ENCODE peak calls at places on chromosomes 13 and 19, in eight cellular contexts. One of them, this sample, is unnamed.

GRCh38 chr19:50486823-50487515 is 10.3 kb upstream of the GARIN5A start:
- DNase-seq in T-helper 2 cell: peak
- DNase-seq in A172: peak
- DNase-seq in NCI-H187: no peak
- DNase-seq in myocyte: peak
- DNase-seq in AG10803: peak
- DNase-seq in adrenal gland: no peak
- DNase-seq in WERI-Rb-1: peak
- DNase-seq in this sample: peak

GRCh38 chr13:31930490-31930889 is 101.1 kb upstream of the FRY start:
- DNase-seq in T-helper 2 cell: no peak
- DNase-seq in A172: no peak
- DNase-seq in NCI-H187: no peak
- DNase-seq in myocyte: no peak
- DNase-seq in AG10803: no peak
- DNase-seq in adrenal gland: no peak
- DNase-seq in WERI-Rb-1: no peak
- DNase-seq in this sample: no peak

GRCh38 chr19:39677931-39678889 is 22.5 kb downstream of the LGALS16 start:
- DNase-seq in T-helper 2 cell: no peak
- DNase-seq in A172: peak
- DNase-seq in NCI-H187: peak
- DNase-seq in myocyte: peak
- DNase-seq in AG10803: no peak
- DNase-seq in adrenal gland: no peak
- DNase-seq in WERI-Rb-1: no peak
- DNase-seq in this sample: no peak

GRCh38 chr13:31909889-31910551 is 121.6 kb upstream of the FRY start:
- DNase-seq in T-helper 2 cell: peak
- DNase-seq in A172: peak
- DNase-seq in NCI-H187: no peak
- DNase-seq in myocyte: peak
- DNase-seq in AG10803: peak
- DNase-seq in adrenal gland: peak
- DNase-seq in WERI-Rb-1: peak
- DNase-seq in this sample: peak

GRCh38 chr19:29804493-29804892 is 7.3 kb upstream of the CCNE1 start:
- DNase-seq in T-helper 2 cell: no peak
- DNase-seq in A172: no peak
- DNase-seq in NCI-H187: no peak
- DNase-seq in myocyte: no peak
- DNase-seq in AG10803: no peak
- DNase-seq in adrenal gland: no peak
- DNase-seq in WERI-Rb-1: no peak
- DNase-seq in this sample: no peak

GRCh38 chr19:15412832-15413231 is 6.0 kb downstream of the AKAP8L start:
- DNase-seq in T-helper 2 cell: no peak
- DNase-seq in A172: no peak
- DNase-seq in NCI-H187: no peak
- DNase-seq in myocyte: no peak
- DNase-seq in AG10803: no peak
- DNase-seq in adrenal gland: no peak
- DNase-seq in WERI-Rb-1: no peak
- DNase-seq in this sample: no peak

GRCh38 chr13:100423375-100423774 is 165.2 kb downstream of the GGACT start:
- DNase-seq in T-helper 2 cell: no peak
- DNase-seq in A172: no peak
- DNase-seq in NCI-H187: no peak
- DNase-seq in myocyte: no peak
- DNase-seq in AG10803: peak
- DNase-seq in adrenal gland: no peak
- DNase-seq in WERI-Rb-1: no peak
- DNase-seq in this sample: peak

GRCh38 chr13:33917135-33917534 is 99.2 kb downstream of the RFC3 start:
- DNase-seq in T-helper 2 cell: no peak
- DNase-seq in A172: no peak
- DNase-seq in NCI-H187: no peak
- DNase-seq in myocyte: no peak
- DNase-seq in AG10803: no peak
- DNase-seq in adrenal gland: no peak
- DNase-seq in WERI-Rb-1: no peak
- DNase-seq in this sample: no peak

GRCh38 chr13:39129253-39129652 is 91.0 kb downstream of the NHLRC3 start:
- DNase-seq in T-helper 2 cell: no peak
- DNase-seq in A172: no peak
- DNase-seq in NCI-H187: no peak
- DNase-seq in myocyte: no peak
- DNase-seq in AG10803: no peak
- DNase-seq in adrenal gland: no peak
- DNase-seq in WERI-Rb-1: peak
- DNase-seq in this sample: no peak

GRCh38 chr13:31930901-31931522 is 100.6 kb upstream of the FRY start:
- DNase-seq in T-helper 2 cell: no peak
- DNase-seq in A172: peak
- DNase-seq in NCI-H187: no peak
- DNase-seq in myocyte: no peak
- DNase-seq in AG10803: no peak
- DNase-seq in adrenal gland: no peak
- DNase-seq in WERI-Rb-1: no peak
- DNase-seq in this sample: no peak

GRCh38 chr13:23579072-23579885 is 9.1 kb downstream of the TNFRSF19 start:
- DNase-seq in T-helper 2 cell: peak
- DNase-seq in A172: peak
- DNase-seq in NCI-H187: peak
- DNase-seq in myocyte: peak
- DNase-seq in AG10803: peak
- DNase-seq in adrenal gland: peak
- DNase-seq in WERI-Rb-1: peak
- DNase-seq in this sample: peak

GRCh38 chr13:76516013-76516412 is 370.2 kb downstream of the KCTD12 start:
- DNase-seq in T-helper 2 cell: no peak
- DNase-seq in A172: no peak
- DNase-seq in NCI-H187: no peak
- DNase-seq in myocyte: peak
- DNase-seq in AG10803: peak
- DNase-seq in adrenal gland: no peak
- DNase-seq in WERI-Rb-1: no peak
- DNase-seq in this sample: peak

GRCh38 chr19:38034153-38034835 is 127.3 kb downstream of the SIPA1L3 start:
- DNase-seq in T-helper 2 cell: no peak
- DNase-seq in A172: peak
- DNase-seq in NCI-H187: no peak
- DNase-seq in myocyte: no peak
- DNase-seq in AG10803: no peak
- DNase-seq in adrenal gland: no peak
- DNase-seq in WERI-Rb-1: no peak
- DNase-seq in this sample: peak

GRCh38 chr13:22050951-22051563 is 380.2 kb downstream of the FGF9 start:
- DNase-seq in T-helper 2 cell: no peak
- DNase-seq in A172: no peak
- DNase-seq in NCI-H187: no peak
- DNase-seq in myocyte: no peak
- DNase-seq in AG10803: no peak
- DNase-seq in adrenal gland: no peak
- DNase-seq in WERI-Rb-1: no peak
- DNase-seq in this sample: no peak

GRCh38 chr19:56671613-56671994 is at the start of gene ZNF835:
- DNase-seq in T-helper 2 cell: peak
- DNase-seq in A172: no peak
- DNase-seq in NCI-H187: no peak
- DNase-seq in myocyte: no peak
- DNase-seq in AG10803: no peak
- DNase-seq in adrenal gland: peak
- DNase-seq in WERI-Rb-1: peak
- DNase-seq in this sample: peak

GRCh38 chr19:6264803-6265202 is 15.0 kb downstream of the MLLT1 start:
- DNase-seq in T-helper 2 cell: no peak
- DNase-seq in A172: no peak
- DNase-seq in NCI-H187: no peak
- DNase-seq in myocyte: no peak
- DNase-seq in AG10803: no peak
- DNase-seq in adrenal gland: no peak
- DNase-seq in WERI-Rb-1: no peak
- DNase-seq in this sample: no peak

GRCh38 chr13:34545461-34545860 is 396.6 kb upstream of the NBEA start:
- DNase-seq in T-helper 2 cell: no peak
- DNase-seq in A172: no peak
- DNase-seq in NCI-H187: no peak
- DNase-seq in myocyte: no peak
- DNase-seq in AG10803: no peak
- DNase-seq in adrenal gland: no peak
- DNase-seq in WERI-Rb-1: no peak
- DNase-seq in this sample: no peak

GRCh38 chr13:75813323-75813722 is 177.2 kb downstream of the LMO7 start:
- DNase-seq in T-helper 2 cell: no peak
- DNase-seq in A172: no peak
- DNase-seq in NCI-H187: no peak
- DNase-seq in myocyte: no peak
- DNase-seq in AG10803: no peak
- DNase-seq in adrenal gland: no peak
- DNase-seq in WERI-Rb-1: no peak
- DNase-seq in this sample: no peak

GRCh38 chr19:13033244-13033643 is 38.0 kb downstream of the NFIX start:
- DNase-seq in T-helper 2 cell: no peak
- DNase-seq in A172: no peak
- DNase-seq in NCI-H187: no peak
- DNase-seq in myocyte: no peak
- DNase-seq in AG10803: peak
- DNase-seq in adrenal gland: no peak
- DNase-seq in WERI-Rb-1: no peak
- DNase-seq in this sample: peak

GRCh38 chr13:33194820-33195692 is 90.5 kb downstream of the STARD13 start:
- DNase-seq in T-helper 2 cell: no peak
- DNase-seq in A172: peak
- DNase-seq in NCI-H187: no peak
- DNase-seq in myocyte: peak
- DNase-seq in AG10803: peak
- DNase-seq in adrenal gland: no peak
- DNase-seq in WERI-Rb-1: no peak
- DNase-seq in this sample: peak

GRCh38 chr19:55605637-55606470 is at the start of gene ZNF865:
- DNase-seq in T-helper 2 cell: peak
- DNase-seq in A172: peak
- DNase-seq in NCI-H187: peak
- DNase-seq in myocyte: peak
- DNase-seq in AG10803: peak
- DNase-seq in adrenal gland: peak
- DNase-seq in WERI-Rb-1: peak
- DNase-seq in this sample: peak

GRCh38 chr19:34067861-34068271 is 104.4 kb upstream of the LSM14A start:
- DNase-seq in T-helper 2 cell: no peak
- DNase-seq in A172: peak
- DNase-seq in NCI-H187: no peak
- DNase-seq in myocyte: no peak
- DNase-seq in AG10803: peak
- DNase-seq in adrenal gland: no peak
- DNase-seq in WERI-Rb-1: no peak
- DNase-seq in this sample: peak

GRCh38 chr13:39224841-39225240 is 186.6 kb downstream of the NHLRC3 start:
- DNase-seq in T-helper 2 cell: no peak
- DNase-seq in A172: no peak
- DNase-seq in NCI-H187: no peak
- DNase-seq in myocyte: no peak
- DNase-seq in AG10803: no peak
- DNase-seq in adrenal gland: no peak
- DNase-seq in WERI-Rb-1: no peak
- DNase-seq in this sample: no peak

GRCh38 chr13:108346376-108346775 is 76.9 kb downstream of the TNFSF13B start:
- DNase-seq in T-helper 2 cell: no peak
- DNase-seq in A172: no peak
- DNase-seq in NCI-H187: no peak
- DNase-seq in myocyte: no peak
- DNase-seq in AG10803: no peak
- DNase-seq in adrenal gland: no peak
- DNase-seq in WERI-Rb-1: no peak
- DNase-seq in this sample: no peak

GRCh38 chr13:49298903-49299605 is 51.3 kb downstream of the CDADC1 start:
- DNase-seq in T-helper 2 cell: no peak
- DNase-seq in A172: no peak
- DNase-seq in NCI-H187: no peak
- DNase-seq in myocyte: no peak
- DNase-seq in AG10803: no peak
- DNase-seq in adrenal gland: no peak
- DNase-seq in WERI-Rb-1: no peak
- DNase-seq in this sample: peak

GRCh38 chr19:30065680-30066606 is 123.9 kb downstream of the URI1 start:
- DNase-seq in T-helper 2 cell: no peak
- DNase-seq in A172: no peak
- DNase-seq in NCI-H187: no peak
- DNase-seq in myocyte: no peak
- DNase-seq in AG10803: no peak
- DNase-seq in adrenal gland: no peak
- DNase-seq in WERI-Rb-1: no peak
- DNase-seq in this sample: no peak

GRCh38 chr19:19429361-19429760 is 23.9 kb downstream of the GATAD2A start:
- DNase-seq in T-helper 2 cell: no peak
- DNase-seq in A172: no peak
- DNase-seq in NCI-H187: no peak
- DNase-seq in myocyte: no peak
- DNase-seq in AG10803: no peak
- DNase-seq in adrenal gland: no peak
- DNase-seq in WERI-Rb-1: no peak
- DNase-seq in this sample: no peak

GRCh38 chr19:29845576-29846176 is 33.9 kb downstream of the CCNE1 start:
- DNase-seq in T-helper 2 cell: no peak
- DNase-seq in A172: peak
- DNase-seq in NCI-H187: no peak
- DNase-seq in myocyte: no peak
- DNase-seq in AG10803: no peak
- DNase-seq in adrenal gland: peak
- DNase-seq in WERI-Rb-1: peak
- DNase-seq in this sample: peak

GRCh38 chr19:6963937-6964336 is 57.3 kb downstream of the MBD3L2B start:
- DNase-seq in T-helper 2 cell: peak
- DNase-seq in A172: no peak
- DNase-seq in NCI-H187: no peak
- DNase-seq in myocyte: no peak
- DNase-seq in AG10803: no peak
- DNase-seq in adrenal gland: no peak
- DNase-seq in WERI-Rb-1: peak
- DNase-seq in this sample: no peak

GRCh38 chr19:38036707-38037106 is 129.7 kb downstream of the SIPA1L3 start:
- DNase-seq in T-helper 2 cell: no peak
- DNase-seq in A172: no peak
- DNase-seq in NCI-H187: no peak
- DNase-seq in myocyte: no peak
- DNase-seq in AG10803: no peak
- DNase-seq in adrenal gland: no peak
- DNase-seq in WERI-Rb-1: peak
- DNase-seq in this sample: no peak

GRCh38 chr19:3708207-3708931 is at the start of gene TJP3:
- DNase-seq in T-helper 2 cell: no peak
- DNase-seq in A172: peak
- DNase-seq in NCI-H187: no peak
- DNase-seq in myocyte: no peak
- DNase-seq in AG10803: no peak
- DNase-seq in adrenal gland: no peak
- DNase-seq in WERI-Rb-1: peak
- DNase-seq in this sample: peak

GRCh38 chr19:30226464-30227070 is 145.6 kb upstream of the ZNF536 start:
- DNase-seq in T-helper 2 cell: no peak
- DNase-seq in A172: no peak
- DNase-seq in NCI-H187: no peak
- DNase-seq in myocyte: peak
- DNase-seq in AG10803: peak
- DNase-seq in adrenal gland: peak
- DNase-seq in WERI-Rb-1: peak
- DNase-seq in this sample: peak

GRCh38 chr19:4052114-4052992 is 14.3 kb downstream of the ZBTB7A start:
- DNase-seq in T-helper 2 cell: no peak
- DNase-seq in A172: peak
- DNase-seq in NCI-H187: no peak
- DNase-seq in myocyte: no peak
- DNase-seq in AG10803: no peak
- DNase-seq in adrenal gland: peak
- DNase-seq in WERI-Rb-1: no peak
- DNase-seq in this sample: peak

GRCh38 chr19:14361824-14362223 is 19.4 kb upstream of the ADGRE5 start:
- DNase-seq in T-helper 2 cell: no peak
- DNase-seq in A172: no peak
- DNase-seq in NCI-H187: no peak
- DNase-seq in myocyte: no peak
- DNase-seq in AG10803: no peak
- DNase-seq in adrenal gland: no peak
- DNase-seq in WERI-Rb-1: peak
- DNase-seq in this sample: no peak